ENCODE peak calls at places on chromosome 16, in six cellular contexts. H is activated T-cell treated with anti-CD3 and anti-CD28 coated beads, Interleukin-2, amount 50 U/mL, for 72 hours; N is stimulated activated CD8-positive, alpha-beta memory T cell treated with anti-CD3 and anti-CD28 coated beads, Interleukin-4, amount 100 ng/mL, for 4 hours; O is pancreas; Q is colonic mucosa; P is left ventricle myocardium inferior. G is an unnamed sample.
A peak's percentile ranks its signal among the peaks of the same experiment; 100 is the strongest.

GRCh38 chr16:17273142-17273561 is 197.6 kb downstream of the XYLT1 start:
- DNase-seq in Q (no peak), N (no peak), P (no peak), H (peak; percentile 58), O (no peak), G (no peak)

GRCh38 chr16:74500907-74501306 is 79.6 kb upstream of the CLEC18B start:
- DNase-seq in H (no peak), Q (no peak), O (no peak), N (no peak), P (no peak), G (no peak)

GRCh38 chr16:57355898-57356414 is 2.6 kb upstream of the CCL22 start:
- DNase-seq in O (no peak), H (no peak), P (no peak), N (no peak), Q (no peak), G (no peak)

GRCh38 chr16:48053346-48053745 is 102.4 kb downstream of the ABCC12 start:
- DNase-seq in H (no peak), P (no peak), Q (no peak), N (no peak), O (no peak), G (peak; percentile 52)

GRCh38 chr16:57977418-57978069 is 6.6 kb upstream of the CNGB1 start:
- DNase-seq in H (no peak), P (no peak), Q (no peak), N (no peak), O (no peak), G (peak; percentile 44)

GRCh38 chr16:47927330-47927729 is 228.5 kb downstream of the ABCC12 start:
- DNase-seq in Q (no peak), H (no peak), O (no peak), P (no peak), N (no peak), G (no peak)

GRCh38 chr16:1657841-1658240 is 20.2 kb upstream of the JPT2 start:
- DNase-seq in N (no peak), O (no peak), H (no peak), Q (no peak), P (no peak), G (no peak)

GRCh38 chr16:28283798-28284577 is 8.3 kb upstream of the SBK1 start:
- DNase-seq in H (no peak), Q (no peak), P (no peak), N (no peak), O (no peak), G (no peak)

GRCh38 chr16:81388357-81388756 is 56.3 kb upstream of the CMIP start:
- DNase-seq in Q (no peak), O (no peak), H (no peak), P (no peak), N (no peak), G (no peak)

GRCh38 chr16:50246299-50247122 is 19.8 kb upstream of the ADCY7 start:
- DNase-seq in H (peak; percentile 40), P (no peak), N (no peak), Q (peak; percentile 29), O (no peak), G (peak; percentile 63)

GRCh38 chr16:23014592-23014991 is 134.7 kb downstream of the USP31 start:
- DNase-seq in Q (no peak), O (no peak), P (no peak), N (no peak), H (no peak), G (no peak)

GRCh38 chr16:48014349-48015135 is 141.3 kb downstream of the ABCC12 start:
- DNase-seq in H (no peak), O (no peak), Q (no peak), N (no peak), P (no peak), G (no peak)

GRCh38 chr16:69411064-69411985 is 13.1 kb upstream of the CYB5B start:
- DNase-seq in H (no peak), Q (no peak), P (no peak), N (no peak), O (no peak), G (no peak)

GRCh38 chr16:46884513-46885293 is 541 bp downstream of the GPT2 start:
- DNase-seq in O (peak; percentile 78), P (no peak), N (no peak), H (peak; percentile 38), Q (no peak), G (no peak)

GRCh38 chr16:50593410-50594139 is 45.4 kb downstream of the NKD1 start:
- DNase-seq in H (no peak), N (no peak), P (no peak), O (no peak), Q (no peak), G (no peak)